ENCODE peak calls at places on chromosomes 6 and 20, in six cellular contexts. I is SK-N-SH, H is GM12878, N is H1, W is K562, Z is HepG2. C is an unnamed sample.

GRCh38 chr6:113805167-113805835 is 51.8 kb upstream of the MARCKS start:
- DNase-seq in I (no peak), H (peak; percentile 71), N (no peak), W (no peak), Z (no peak), C (no peak)

GRCh38 chr6:51001399-51001798 is 182.7 kb downstream of the TFAP2B start:
- DNase-seq in I (no peak), H (no peak), N (no peak), W (no peak), Z (no peak), C (no peak)

GRCh38 chr20:54290636-54291035 is 82.7 kb downstream of the PFDN4 start:
- DNase-seq in I (no peak), H (no peak), N (no peak), W (no peak), Z (no peak), C (no peak)

GRCh38 chr6:7805088-7805756 is 79.3 kb downstream of the BMP6 start:
- DNase-seq in I (no peak), H (no peak), N (no peak), W (no peak), Z (no peak), C (no peak)

GRCh38 chr6:145842693-145843546 is 28.3 kb upstream of the FBXO30 start:
- DNase-seq in I (peak; percentile 6), H (no peak), N (no peak), W (no peak), Z (no peak), C (no peak)

GRCh38 chr20:36461600-36462439 is 79.5 kb upstream of the MYL9 start:
- DNase-seq in I (peak; percentile 78), H (no peak), N (peak; percentile 62), W (peak; percentile 76), Z (no peak), C (no peak)

GRCh38 chr6:5095236-5095635 is 10.1 kb downstream of the PPP1R3G start:
- DNase-seq in I (no peak), H (peak; percentile 56), N (no peak), W (no peak), Z (no peak), C (no peak)

GRCh38 chr6:100186552-100186951 is 192.5 kb upstream of the MCHR2 start:
- DNase-seq in I (no peak), H (no peak), N (no peak), W (no peak), Z (no peak), C (no peak)

GRCh38 chr6:132063738-132064137 is 112.6 kb upstream of the CCN2 start:
- DNase-seq in I (no peak), H (no peak), N (no peak), W (no peak), Z (peak; percentile 55), C (peak; percentile 80)

GRCh38 chr6:39420300-39421265 is 98.1 kb upstream of the KCNK16 start:
- DNase-seq in I (no peak), H (no peak), N (no peak), W (no peak), Z (no peak), C (no peak)

GRCh38 chr6:101294051-101294638 is 99.4 kb upstream of the GRIK2 start:
- DNase-seq in I (no peak), H (no peak), N (no peak), W (no peak), Z (no peak), C (no peak)

GRCh38 chr6:88499436-88499835 is 333.3 kb upstream of the CNR1 start:
- DNase-seq in I (no peak), H (no peak), N (no peak), W (no peak), Z (no peak), C (no peak)

GRCh38 chr6:169793408-169793807 is 42.0 kb downstream of the ERMARD start:
- DNase-seq in I (no peak), H (no peak), N (peak; percentile 36), W (no peak), Z (no peak), C (no peak)

GRCh38 chr6:30100585-30101422 is 12.1 kb downstream of the TRIM31 start:
- DNase-seq in I (peak; percentile 45), H (no peak), N (peak; percentile 73), W (peak; percentile 57), Z (peak; percentile 92), C (no peak)

GRCh38 chr6:32406857-32407256 is at the start of gene BTNL2:
- DNase-seq in I (no peak), H (no peak), N (no peak), W (no peak), Z (no peak), C (no peak)

GRCh38 chr20:50967621-50968020 is 9.0 kb downstream of the MOCS3 start:
- DNase-seq in I (no peak), H (no peak), N (peak; percentile 14), W (no peak), Z (no peak), C (no peak)

GRCh38 chr6:14144678-14145113 is 27.1 kb downstream of the CD83 start:
- DNase-seq in I (peak; percentile 82), H (peak; percentile 40), N (peak; percentile 92), W (peak; percentile 95), Z (peak; percentile 72), C (peak; percentile 69)

GRCh38 chr20:50595988-50596693 is 86.0 kb downstream of the PTPN1 start:
- DNase-seq in I (no peak), H (no peak), N (no peak), W (no peak), Z (no peak), C (no peak)

GRCh38 chr6:31785475-31785874 is 8.3 kb upstream of the VWA7 start:
- DNase-seq in I (no peak), H (no peak), N (no peak), W (no peak), Z (no peak), C (no peak)

GRCh38 chr6:3888153-3888957 is 39.2 kb downstream of the FAM50B start:
- DNase-seq in I (no peak), H (no peak), N (no peak), W (no peak), Z (no peak), C (no peak)

GRCh38 chr20:58308680-58309527 is 611 bp upstream of the RAB22A start:
- DNase-seq in I (peak; percentile 92), H (no peak), N (peak; percentile 82), W (peak; percentile 84), Z (no peak), C (no peak)

GRCh38 chr6:28336284-28337024 is 506 bp upstream of the ZSCAN31 start:
- DNase-seq in I (peak; percentile 35), H (peak; percentile 53), N (no peak), W (peak; percentile 48), Z (peak; percentile 44), C (no peak)

GRCh38 chr6:169988769-169989550 is 237.5 kb downstream of the ERMARD start:
- DNase-seq in I (no peak), H (no peak), N (no peak), W (no peak), Z (no peak), C (no peak)

GRCh38 chr20:58407966-58408557 is 19.0 kb downstream of the VAPB start:
- DNase-seq in I (no peak), H (peak; percentile 48), N (no peak), W (no peak), Z (no peak), C (no peak)

GRCh38 chr6:113642714-113643442 is 214.3 kb upstream of the MARCKS start:
- DNase-seq in I (peak; percentile 52), H (no peak), N (no peak), W (peak; percentile 9), Z (peak; percentile 100), C (no peak)

GRCh38 chr6:100740439-100740838 is 140.7 kb downstream of the ASCC3 start:
- DNase-seq in I (no peak), H (no peak), N (no peak), W (no peak), Z (no peak), C (no peak)

GRCh38 chr6:36912583-36912982 is 26.8 kb downstream of the C6orf89 start:
- DNase-seq in I (no peak), H (peak; percentile 72), N (no peak), W (no peak), Z (no peak), C (no peak)

GRCh38 chr20:25066386-25066785 is 8.4 kb upstream of the ACSS1 start:
- DNase-seq in I (no peak), H (no peak), N (no peak), W (no peak), Z (no peak), C (no peak)

DNA sequence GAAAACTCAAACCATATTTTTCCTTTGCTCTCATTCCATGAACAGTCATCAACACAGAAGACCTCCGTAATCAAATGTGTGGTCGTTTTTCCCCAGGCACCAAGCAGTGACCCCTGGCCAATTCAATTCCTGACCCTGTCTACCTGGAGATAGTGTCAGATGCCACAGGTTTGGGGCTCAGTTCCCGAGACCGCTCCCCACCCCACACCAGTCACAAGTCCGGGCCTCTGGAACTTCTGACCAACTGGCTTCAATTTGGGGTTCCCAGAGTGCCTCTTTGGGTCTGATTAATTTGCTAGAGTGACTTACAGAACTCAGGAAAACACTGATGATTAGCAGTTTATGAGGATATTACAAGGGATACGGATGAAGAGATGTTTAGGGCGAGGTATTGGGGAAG is 6.0 kb downstream of the IGF2R start:
- DNase-seq in I (no peak), H (no peak), N (no peak), W (no peak), Z (no peak), C (no peak)
- H3K27ac ChIP-seq in I (no peak overlapping the region), H (peak overlapping the region; percentile 67), N (no peak overlapping the region), W (no peak overlapping the region), Z (no peak overlapping the region), C (no peak overlapping the region)

GRCh38 chr6:15230827-15231226 is 15.0 kb upstream of the JARID2 start:
- DNase-seq in I (no peak), H (no peak), N (no peak), W (no peak), Z (no peak), C (no peak)
- TF ChIP-seq JUND in I (no peak), H (no peak), N (no peak), W (no peak), Z (no peak), C (no peak)

GRCh38 chr6:143336446-143337152 is 113.9 kb downstream of the ADAT2 start:
- DNase-seq in I (no peak), H (no peak), N (no peak), W (no peak), Z (no peak), C (no peak)
- H3K27ac ChIP-seq in I (peak overlapping the region; percentile 79), H (no peak overlapping the region), N (no peak overlapping the region), W (no peak overlapping the region), Z (no peak overlapping the region), C (no peak overlapping the region)

DNA sequence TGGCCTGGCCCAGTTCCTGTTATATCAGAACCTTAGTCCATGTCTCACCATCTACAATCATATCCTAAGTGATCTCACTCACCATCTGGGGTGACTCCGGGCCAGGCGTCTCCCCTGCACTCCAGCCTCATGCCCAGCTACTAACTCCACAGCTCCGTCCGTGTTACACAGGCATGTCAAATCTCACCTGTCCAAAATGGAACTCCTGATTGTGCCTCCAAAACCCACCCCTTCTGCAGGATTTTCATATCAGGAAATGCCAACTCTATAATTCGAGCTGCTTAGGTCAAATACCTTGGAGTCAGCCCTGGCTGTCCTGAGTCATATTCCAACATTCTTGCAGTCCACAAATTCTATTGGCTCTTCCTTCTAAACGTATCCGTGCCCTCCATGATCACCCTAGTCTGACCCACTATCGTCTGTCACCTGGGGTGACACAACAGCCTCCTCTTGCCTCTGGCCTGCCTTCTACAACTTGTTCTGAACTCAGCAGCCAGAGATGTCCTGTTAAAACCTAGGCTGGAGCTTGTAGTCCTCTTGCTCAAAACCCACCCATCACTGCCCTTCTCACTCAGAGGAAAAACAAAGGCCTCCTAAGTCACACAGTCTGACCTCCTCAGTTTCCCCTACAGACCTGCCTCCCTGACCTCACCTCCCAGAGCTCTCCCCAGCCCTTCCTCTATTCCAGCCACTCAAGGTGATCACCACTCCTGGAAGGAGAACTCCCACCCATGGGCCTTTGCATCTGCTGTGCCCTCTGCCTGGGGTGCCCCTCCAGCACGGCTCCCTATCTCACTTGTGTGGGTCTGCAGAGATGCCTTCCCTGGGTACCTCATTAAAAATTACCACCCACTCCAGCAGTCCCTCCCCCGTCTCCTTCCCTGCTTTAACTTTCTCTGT is 85.3 kb upstream of the SIRPA start:
- DNase-seq in I (no peak), H (no peak), N (no peak), W (no peak), Z (no peak), C (no peak)
- TF ChIP-seq JUND in I (no peak), H (no peak), N (no peak), W (no peak), Z (no peak), C (no peak)